ENCODE peak calls at places on chromosomes 11 and 22, in seven cellular contexts. R, J, S, L, Y, G and U are unnamed samples.

GRCh38 chr11:123494195-123495050 is 64.4 kb downstream of the GRAMD1B start:
- DNase-seq in Y (no peak), L (peak), J (no peak), S (no peak), R (no peak), G (no peak), U (peak)

GRCh38 chr22:23815781-23816551 is 22.8 kb downstream of the DERL3 start:
- DNase-seq in J (no peak), Y (no peak), S (no peak), G (no peak), R (no peak), L (no peak), U (no peak)

GRCh38 chr11:134531331-134532135 is 119.5 kb upstream of the B3GAT1 start:
- DNase-seq in J (no peak), S (no peak), G (peak), Y (no peak), R (no peak), L (no peak), U (no peak)

GRCh38 chr11:60957188-60957587 is 5.2 kb upstream of the SLC15A3 start:
- DNase-seq in R (no peak), G (no peak), L (peak), S (no peak), J (peak), Y (no peak), U (no peak)

GRCh38 chr11:34303028-34303427 is 54.8 kb downstream of the ABTB2 start:
- DNase-seq in R (no peak), G (no peak), S (no peak), L (no peak), J (no peak), Y (no peak), U (peak)

GRCh38 chr22:50604623-50605348 is 4.2 kb downstream of the MAPK8IP2 start:
- DNase-seq in R (no peak), S (no peak), Y (no peak), J (no peak), L (no peak), G (no peak), U (no peak)

GRCh38 chr11:111046291-111046690 is 199.2 kb upstream of the POU2AF2 start:
- DNase-seq in G (no peak), R (no peak), S (peak), J (no peak), Y (no peak), L (no peak), U (no peak)

GRCh38 chr11:8713760-8714159 is 31.2 kb downstream of the RPL27A start:
- DNase-seq in L (no peak), R (no peak), J (no peak), S (no peak), Y (no peak), G (no peak), U (no peak)